ENCODE peak calls at places on chromosomes 7 and 10, in five cellular contexts. M is LoVo, S is H4, W is substantia nigra, E is cardiac fibroblast. K is an unnamed sample.

GRCh38 chr10:101142533-101143353 is 11.6 kb downstream of the TLX1 start:
- DNase-seq in M (no peak), S (no peak), W (no peak), E (no peak), K (no peak)

GRCh38 chr10:16470747-16471146 is 33.9 kb downstream of the PTER start:
- DNase-seq in M (no peak), S (no peak), W (no peak), E (no peak), K (no peak)

GRCh38 chr7:94008537-94008936 is 4.4 kb upstream of the BET1 start:
- DNase-seq in M (peak), S (no peak), W (no peak), E (peak), K (no peak)

GRCh38 chr7:155722936-155723335 is 78.5 kb downstream of the RBM33 start:
- DNase-seq in M (no peak), S (no peak), W (no peak), E (no peak), K (no peak)

GRCh38 chr10:130958981-130959751 is 352.4 kb downstream of the TCERG1L start:
- DNase-seq in M (no peak), S (no peak), W (no peak), E (no peak), K (no peak)

GRCh38 chr7:36570508-36571219 is 153.6 kb downstream of the AOAH start:
- DNase-seq in M (no peak), S (peak), W (no peak), E (no peak), K (no peak)

GRCh38 chr10:88965016-88965415 is 12.4 kb upstream of the ACTA2 start:
- DNase-seq in M (no peak), S (no peak), W (no peak), E (no peak), K (no peak)

GRCh38 chr10:51918921-51919325 is 219.5 kb upstream of the CSTF2T start:
- DNase-seq in M (no peak), S (no peak), W (no peak), E (no peak), K (no peak)

GRCh38 chr10:126094537-126094936 is 198.2 kb downstream of the FANK1 start:
- DNase-seq in M (no peak), S (no peak), W (no peak), E (no peak), K (no peak)

GRCh38 chr7:123624527-123625183 is 23.0 kb downstream of the ASB15 start:
- DNase-seq in M (peak), S (peak), W (no peak), E (peak), K (peak)

GRCh38 chr7:157928808-157929425 is 592.1 kb downstream of the DNAJB6 start:
- DNase-seq in M (no peak), S (no peak), W (no peak), E (no peak), K (no peak)

K was measured in WERI-Rb-1.